ENCODE peak calls at places on chromosomes 16 and 17, in six cellular contexts. K is activated CD8-positive, alpha-beta memory T cell treated with anti-CD3 and anti-CD28 coated beads, Interleukin-2, amount 50 U/mL, for 48 hours; D is RPMI8226; Y is pancreas; R is cardiac fibroblast; M is T-helper 2 cell. Z is an unnamed sample.

GRCh38 chr16:81366316-81366932 is 51.7 kb downstream of the GAN start:
- DNase-seq in K (no peak), D (peak), Y (no peak), R (peak), M (peak), Z (peak)

GRCh38 chr16:25155553-25156460 is 44.3 kb downstream of the LCMT1 start:
- DNase-seq in K (peak), D (no peak), Y (no peak), R (peak), M (peak), Z (no peak)

GRCh38 chr17:17511971-17512858 is 16.0 kb upstream of the RASD1 start:
- DNase-seq in K (no peak), D (no peak), Y (peak), R (peak), M (no peak), Z (peak)

GRCh38 chr16:10297341-10298006 is 88.4 kb upstream of the ATF7IP2 start:
- DNase-seq in K (no peak), D (peak), Y (no peak), R (no peak), M (no peak), Z (no peak)

GRCh38 chr17:4206945-4207344 is 56.8 kb downstream of the ANKFY1 start:
- DNase-seq in K (no peak), D (no peak), Y (no peak), R (peak), M (no peak), Z (no peak)

GRCh38 chr16:87321336-87322107 is 4.3 kb upstream of the C16orf95 start:
- DNase-seq in K (no peak), D (no peak), Y (no peak), R (no peak), M (no peak), Z (no peak)

GRCh38 chr16:87740909-87741424 is 24.8 kb downstream of the KLHDC4 start:
- DNase-seq in K (no peak), D (no peak), Y (no peak), R (no peak), M (no peak), Z (no peak)

GRCh38 chr17:65035191-65035590 is 21.3 kb downstream of the GNA13 start:
- DNase-seq in K (no peak), D (no peak), Y (no peak), R (peak), M (no peak), Z (peak)

GRCh38 chr16:22355487-22355908 is 18.9 kb downstream of the CDR2 start:
- DNase-seq in K (no peak), D (no peak), Y (no peak), R (no peak), M (peak), Z (no peak)

GRCh38 chr16:27434141-27435051 is 32.4 kb downstream of the IL21R start:
- DNase-seq in K (peak), D (no peak), Y (no peak), R (no peak), M (no peak), Z (no peak)

GRCh38 chr17:3647769-3648540 is 11.4 kb downstream of the CTNS start:
- DNase-seq in K (peak), D (peak), Y (no peak), R (peak), M (peak), Z (peak)

GRCh38 chr17:68733241-68734176 is 132.3 kb upstream of the FAM20A start:
- DNase-seq in K (no peak), D (no peak), Y (no peak), R (no peak), M (no peak), Z (peak)

GRCh38 chr17:63446218-63446980 is at the start of gene CYB561:
- DNase-seq in K (peak), D (peak), Y (peak), R (no peak), M (peak), Z (peak)

GRCh38 chr17:50150354-50151040 is at the start of gene PPP1R9B:
- DNase-seq in K (no peak), D (no peak), Y (peak), R (no peak), M (no peak), Z (no peak)

GRCh38 chr17:57940217-57940616 is 15.0 kb downstream of the CUEDC1 start:
- DNase-seq in K (no peak), D (peak), Y (no peak), R (no peak), M (no peak), Z (no peak)

GRCh38 chr17:46126840-46127239 is 66.4 kb downstream of the KANSL1 start:
- DNase-seq in K (no peak), D (no peak), Y (no peak), R (no peak), M (no peak), Z (no peak)

GRCh38 chr17:77375108-77375507 is 234.3 kb downstream of the SEC14L1 start:
- DNase-seq in K (no peak), D (no peak), Y (no peak), R (no peak), M (no peak), Z (no peak)

GRCh38 chr17:1720856-1721386 is 3.6 kb upstream of the WDR81 start:
- DNase-seq in K (peak), D (peak), Y (peak), R (peak), M (peak), Z (peak)

GRCh38 chr16:31700530-31701388 is 172.8 kb upstream of the ZNF267 start:
- DNase-seq in K (peak), D (peak), Y (peak), R (peak), M (peak), Z (peak)

GRCh38 chr17:45809484-45809883 is 25.4 kb downstream of the CRHR1 start:
- DNase-seq in K (no peak), D (no peak), Y (no peak), R (no peak), M (no peak), Z (no peak)

GRCh38 chr16:14186007-14186953 is 115.2 kb downstream of the MRTFB start:
- DNase-seq in K (no peak), D (no peak), Y (no peak), R (peak), M (peak), Z (peak)

GRCh38 chr17:81665205-81666091 is 957 bp downstream of the OXLD1 start:
- DNase-seq in K (peak), D (peak), Y (no peak), R (peak), M (peak), Z (peak)

GRCh38 chr17:45147102-45147580 is 1.1 kb upstream of the HEXIM1 start:
- DNase-seq in K (no peak), D (peak), Y (peak), R (peak), M (peak), Z (no peak)

GRCh38 chr16:19644877-19645276 is 73.2 kb downstream of the KNOP1 start:
- DNase-seq in K (no peak), D (no peak), Y (no peak), R (peak), M (no peak), Z (peak)

GRCh38 chr17:64491034-64491860 is 5.6 kb downstream of the POLG2 start:
- DNase-seq in K (peak), D (peak), Y (no peak), R (peak), M (peak), Z (peak)

GRCh38 chr16:966505-966904 is 4.3 kb downstream of the LMF1 start:
- DNase-seq in K (no peak), D (no peak), Y (no peak), R (no peak), M (no peak), Z (no peak)

GRCh38 chr17:75078097-75079022 is 9.4 kb upstream of the SLC16A5 start:
- DNase-seq in K (no peak), D (no peak), Y (no peak), R (peak), M (no peak), Z (peak)

GRCh38 chr16:3950343-3951193 is 70.1 kb upstream of the CREBBP start:
- DNase-seq in K (no peak), D (no peak), Y (no peak), R (peak), M (no peak), Z (peak)

GRCh38 chr17:42920922-42921321 is 20.3 kb downstream of the G6PC1 start:
- DNase-seq in K (no peak), D (peak), Y (peak), R (peak), M (peak), Z (peak)

GRCh38 chr17:33674685-33675084 is 381.6 kb upstream of the ASIC2 start:
- DNase-seq in K (peak), D (peak), Y (peak), R (peak), M (peak), Z (peak)

GRCh38 chr17:56982312-56982711 is 4.4 kb downstream of the SCPEP1 start:
- DNase-seq in K (no peak), D (no peak), Y (no peak), R (no peak), M (no peak), Z (no peak)

GRCh38 chr16:8204096-8204495 is 386.2 kb downstream of the TMEM114 start:
- DNase-seq in K (no peak), D (no peak), Y (peak), R (no peak), M (no peak), Z (no peak)

GRCh38 chr17:61862105-61862574 is 1.2 kb downstream of the BRIP1 start:
- DNase-seq in K (no peak), D (no peak), Y (no peak), R (peak), M (no peak), Z (peak)

GRCh38 chr17:1259910-1260389 is 10.3 kb upstream of the BHLHA9 start:
- DNase-seq in K (no peak), D (no peak), Y (no peak), R (peak), M (peak), Z (peak)

GRCh38 chr16:14050297-14051027 is 20.7 kb upstream of the MRTFB start:
- DNase-seq in K (no peak), D (no peak), Y (no peak), R (peak), M (no peak), Z (peak)

GRCh38 chr16:2186505-2186904 is 9.9 kb downstream of the CASKIN1 start:
- DNase-seq in K (no peak), D (no peak), Y (no peak), R (no peak), M (no peak), Z (no peak)

GRCh38 chr17:77736721-77737120 is 221.8 kb upstream of the TNRC6C start:
- DNase-seq in K (peak), D (no peak), Y (no peak), R (no peak), M (no peak), Z (no peak)